ENCODE peak calls at places on chromosome 20, in five cellular contexts. B is body of pancreas; E is BE2C; D is CD8-positive, alpha-beta memory T cell; A is tibial nerve. M is an unnamed sample.

GRCh38 chr20:39861381-39861780 is 827.7 kb downstream of the MAFB start:
- DNase-seq in B (peak), E (no peak), D (no peak), A (no peak), M (no peak)

GRCh38 chr20:17569616-17570346 is at the start of gene DSTN:
- DNase-seq in B (peak), E (peak), D (peak), A (peak), M (peak)

GRCh38 chr20:61830241-61830930 is 235.3 kb downstream of the TAF4 start:
- DNase-seq in B (no peak), E (no peak), D (no peak), A (no peak), M (no peak)

GRCh38 chr20:17225891-17226409 is 890 bp upstream of the PCSK2 start:
- DNase-seq in B (peak), E (peak), D (no peak), A (no peak), M (no peak)

GRCh38 chr20:59402697-59403096 is 102.3 kb downstream of the EDN3 start:
- DNase-seq in B (peak), E (no peak), D (no peak), A (no peak), M (no peak)

GRCh38 chr20:38146156-38146555 is 18.9 kb downstream of the TGM2 start:
- DNase-seq in B (no peak), E (no peak), D (no peak), A (no peak), M (no peak)

GRCh38 chr20:60838297-60838696 is 413.8 kb upstream of the CDH4 start:
- DNase-seq in B (no peak), E (no peak), D (no peak), A (no peak), M (no peak)

GRCh38 chr20:41587956-41588355 is 30.2 kb downstream of the CHD6 start:
- DNase-seq in B (no peak), E (no peak), D (no peak), A (no peak), M (no peak)

GRCh38 chr20:50302463-50303041 is 111.9 kb downstream of the CEBPB start:
- DNase-seq in B (no peak), E (no peak), D (no peak), A (peak), M (no peak)

GRCh38 chr20:62235001-62235776 is 3.1 kb upstream of the OSBPL2 start:
- DNase-seq in B (peak), E (no peak), D (no peak), A (no peak), M (no peak)

GRCh38 chr20:37649017-37649416 is 44.8 kb upstream of the CTNNBL1 start:
- DNase-seq in B (no peak), E (no peak), D (no peak), A (no peak), M (no peak)

GRCh38 chr20:14986026-14986655 is 648.7 kb upstream of the FLRT3 start:
- DNase-seq in B (peak), E (no peak), D (no peak), A (no peak), M (no peak)

GRCh38 chr20:56630086-56630493 is 984 bp downstream of the TFAP2C start:
- DNase-seq in B (peak), E (peak), D (no peak), A (no peak), M (peak)

GRCh38 chr20:25017257-25017803 is 24.8 kb upstream of the APMAP start:
- DNase-seq in B (peak), E (no peak), D (no peak), A (no peak), M (no peak)

GRCh38 chr20:12207875-12208274 is 290.2 kb downstream of the BTBD3 start:
- DNase-seq in B (peak), E (peak), D (no peak), A (no peak), M (no peak)

GRCh38 chr20:46701556-46701955 is 7.9 kb upstream of the SLC2A10 start:
- DNase-seq in B (no peak), E (no peak), D (no peak), A (no peak), M (no peak)

GRCh38 chr20:52972190-52972937 is at the start of gene TSHZ2:
- DNase-seq in B (peak), E (peak), D (no peak), A (peak), M (no peak)

GRCh38 chr20:11847827-11848226 is 69.9 kb upstream of the BTBD3 start:
- DNase-seq in B (no peak), E (no peak), D (no peak), A (no peak), M (no peak)

GRCh38 chr20:16417001-16417400 is 156.2 kb downstream of the KIF16B start:
- DNase-seq in B (no peak), E (no peak), D (no peak), A (no peak), M (no peak)

GRCh38 chr20:1809611-1810510 is 85.3 kb upstream of the SIRPA start:
- DNase-seq in B (no peak), E (no peak), D (no peak), A (no peak), M (no peak)

GRCh38 chr20:22557403-22558276 is 26.7 kb downstream of the FOXA2 start:
- DNase-seq in B (no peak), E (no peak), D (no peak), A (no peak), M (no peak)

GRCh38 chr20:18722381-18722780 is 91.2 kb upstream of the SCP2D1 start:
- DNase-seq in B (no peak), E (no peak), D (no peak), A (no peak), M (no peak)

GRCh38 chr20:52847029-52847660 is 125.0 kb upstream of the TSHZ2 start:
- DNase-seq in B (no peak), E (no peak), D (no peak), A (no peak), M (no peak)

GRCh38 chr20:10521836-10522235 is 86.7 kb downstream of the SLX4IP start:
- DNase-seq in B (no peak), E (no peak), D (no peak), A (no peak), M (no peak)

GRCh38 chr20:10521068-10521834 is 86.1 kb downstream of the SLX4IP start:
- DNase-seq in B (no peak), E (peak), D (no peak), A (no peak), M (no peak)

GRCh38 chr20:10524034-10524476 is 89.0 kb downstream of the SLX4IP start:
- DNase-seq in B (peak), E (peak), D (no peak), A (peak), M (no peak)

GRCh38 chr20:10523438-10523837 is 88.3 kb downstream of the SLX4IP start:
- DNase-seq in B (no peak), E (no peak), D (no peak), A (no peak), M (no peak)

GRCh38 chr20:10522328-10522727 is 87.2 kb downstream of the SLX4IP start:
- DNase-seq in B (no peak), E (no peak), D (no peak), A (no peak), M (no peak)
- H3K4me3 ChIP-seq in B (no peak), E (no peak), D (no peak), A (no peak), M (no peak)

GRCh38 chr20:47866480-47866879 is 81.2 kb upstream of the SULF2 start:
- DNase-seq in B (no peak), E (no peak), D (no peak), A (no peak), M (no peak)

GRCh38 chr20:47867831-47868230 is 82.5 kb upstream of the SULF2 start:
- DNase-seq in B (no peak), E (no peak), D (no peak), A (no peak), M (no peak)

GRCh38 chr20:47865451-47865850 is 80.2 kb upstream of the SULF2 start:
- DNase-seq in B (no peak), E (no peak), D (no peak), A (no peak), M (no peak)

GRCh38 chr20:47863531-47863930 is 78.2 kb upstream of the SULF2 start:
- DNase-seq in B (no peak), E (no peak), D (no peak), A (no peak), M (no peak)

GRCh38 chr20:47865912-47866311 is 80.6 kb upstream of the SULF2 start:
- DNase-seq in B (no peak), E (no peak), D (no peak), A (no peak), M (no peak)
- H3K4me3 ChIP-seq in B (no peak), E (no peak), D (no peak), A (no peak), M (no peak)

DNA sequence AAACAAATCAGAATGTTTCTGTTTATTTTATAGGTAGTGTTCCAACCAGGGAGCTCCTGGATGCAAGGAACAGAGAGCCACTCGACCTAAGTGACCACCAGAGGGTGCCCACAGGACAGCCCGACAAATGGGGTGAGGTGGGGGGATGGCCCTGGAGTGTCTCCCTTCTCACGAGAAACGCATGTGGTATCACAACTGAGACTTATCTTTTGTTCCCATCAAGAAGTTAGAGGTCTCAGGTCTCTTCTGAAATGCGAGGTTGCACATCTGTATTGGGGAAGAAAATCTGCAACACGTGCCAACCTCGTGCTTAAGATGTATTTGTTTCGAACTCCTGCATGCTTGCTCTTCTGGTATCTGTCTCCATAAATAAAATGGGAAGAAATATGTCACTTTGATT is 104.0 kb downstream of the ISM1 start:
- DNase-seq in B (peak), E (peak), D (no peak), A (no peak), M (peak)
- H3K4me3 ChIP-seq in B (no peak), E (no peak), D (no peak), A (no peak), M (no peak)

DNA sequence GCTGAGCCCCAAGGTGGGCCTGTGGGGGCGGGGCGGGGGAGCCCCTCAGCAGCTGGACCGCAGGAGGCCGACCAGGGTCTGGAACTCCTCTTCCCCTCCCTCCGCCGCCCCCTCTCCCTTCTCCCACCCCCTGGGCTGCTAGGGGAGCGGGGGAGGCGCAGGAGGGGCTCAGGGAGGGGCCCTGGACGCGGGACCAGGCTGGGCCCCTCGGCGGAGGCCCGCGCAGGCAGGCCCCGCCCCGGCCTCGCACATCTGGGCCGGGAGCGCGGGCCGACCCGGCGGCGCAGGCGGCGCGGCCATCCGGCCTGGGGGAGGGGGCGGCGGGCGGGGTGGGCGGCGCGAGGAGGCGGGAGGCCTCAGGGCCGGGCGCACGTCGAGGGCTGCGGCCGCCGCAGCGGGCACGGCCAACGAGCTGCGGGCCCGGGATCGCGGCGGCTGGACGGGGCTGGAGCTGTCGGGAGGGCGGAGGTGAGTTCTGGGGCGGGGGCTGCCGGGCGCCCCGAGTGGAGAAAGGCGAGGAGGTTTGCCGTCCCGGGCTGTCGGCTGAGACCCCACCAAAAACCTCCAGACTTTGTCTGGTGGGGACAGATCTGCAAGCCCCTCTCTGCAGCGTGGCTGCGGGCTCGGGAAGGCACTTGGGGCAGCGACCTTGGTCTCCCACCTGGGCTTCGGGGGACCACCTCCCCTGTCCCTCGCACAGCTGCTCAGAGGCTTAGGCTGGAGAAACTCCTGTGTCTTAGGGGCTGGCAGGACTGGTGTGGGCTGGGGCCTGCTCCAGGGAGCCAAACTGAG is at the start of gene HSPA12B:
- DNase-seq in B (no peak), E (no peak), D (no peak), A (no peak), M (no peak)
- H3K4me3 ChIP-seq in B (no peak), E (no peak), D (no peak), A (peak), M (no peak)

DNA sequence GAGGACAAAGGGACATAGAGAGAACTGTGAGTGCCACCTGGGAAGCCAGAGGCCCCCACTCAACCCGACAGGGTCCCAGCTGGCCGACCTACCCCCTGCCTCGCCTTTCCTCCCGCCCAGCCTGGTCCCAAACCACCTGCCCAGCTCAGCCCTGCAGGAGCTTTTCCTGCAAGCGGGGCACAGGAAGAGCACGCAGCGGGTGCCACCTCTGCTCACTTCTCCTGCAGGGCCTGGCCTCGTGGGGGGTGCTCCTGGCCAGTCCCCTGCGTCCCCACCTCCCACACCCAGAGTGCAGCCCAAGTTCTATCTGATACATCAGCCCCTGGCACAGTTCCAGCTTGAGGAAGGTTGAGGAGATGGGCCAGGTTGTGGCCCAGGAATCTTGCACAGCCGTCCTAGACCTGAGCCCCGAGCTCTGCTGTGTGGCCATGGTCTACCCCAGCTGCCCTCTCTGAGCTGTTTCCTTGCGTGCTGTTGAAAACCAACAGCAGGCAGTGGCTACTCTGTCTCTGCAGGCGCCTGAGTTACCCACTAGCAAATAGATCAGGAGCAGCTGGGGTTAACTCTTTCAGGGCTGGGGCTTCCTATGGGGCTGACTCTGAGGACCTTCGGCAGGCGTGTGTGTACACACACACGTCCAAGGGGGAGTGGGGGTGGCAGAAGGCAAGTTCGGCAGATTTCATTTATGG is 1.7 kb downstream of the NECAB3 start:
- DNase-seq in B (peak), E (no peak), D (no peak), A (no peak), M (peak)
- H3K4me3 ChIP-seq in B (no peak), E (peak), D (no peak), A (peak), M (peak)

GRCh38 chr20:44810391-44811149 is at the start of gene RIMS4:
- DNase-seq in B (no peak), E (peak), D (no peak), A (no peak), M (no peak)
- H3K4me3 ChIP-seq in B (no peak), E (peak), D (no peak), A (peak), M (no peak)

GRCh38 chr20:4813839-4814695 is 92.4 kb downstream of the PRND start:
- DNase-seq in B (no peak), E (no peak), D (peak), A (peak), M (no peak)
- H3K4me3 ChIP-seq in B (no peak), E (no peak), D (peak), A (peak), M (no peak)

GRCh38 chr20:35490736-35491181 is 35.4 kb downstream of the CEP250 start:
- DNase-seq in B (peak), E (no peak), D (peak), A (no peak), M (no peak)
- H3K4me3 ChIP-seq in B (no peak), E (no peak), D (peak), A (peak), M (no peak)

DNA sequence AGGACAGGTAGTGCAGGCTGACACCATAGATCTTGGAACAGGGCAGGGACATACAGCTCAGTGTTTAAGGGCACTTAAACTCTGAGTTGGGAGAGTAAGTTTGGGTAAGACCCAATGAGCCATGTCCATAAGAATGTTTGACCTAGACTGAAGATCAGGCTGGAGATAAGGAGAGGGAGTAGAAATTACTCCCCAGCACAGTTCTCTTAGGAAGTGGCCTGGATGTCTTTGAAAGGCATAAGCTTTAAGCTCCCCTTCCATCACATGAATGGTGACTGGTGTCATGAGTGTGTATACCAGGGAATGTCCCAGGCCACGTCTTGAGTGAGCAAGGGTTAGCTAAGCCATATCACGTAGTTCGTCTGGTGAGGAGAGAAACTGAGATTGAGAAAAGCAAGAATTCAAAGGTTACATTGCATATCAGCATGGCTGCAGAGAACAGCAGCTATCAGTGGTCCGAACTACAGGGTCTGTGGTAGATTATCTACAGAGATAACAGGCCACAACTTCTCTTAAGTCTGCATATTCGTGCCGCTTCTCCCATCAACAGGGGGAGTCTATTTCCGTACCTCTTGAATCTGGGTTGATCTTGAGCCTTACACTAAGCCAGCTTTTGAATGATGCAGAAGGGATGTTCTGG is 60.1 kb upstream of the BMP2 start:
- DNase-seq in B (no peak), E (no peak), D (no peak), A (no peak), M (no peak)
- H3K4me3 ChIP-seq in B (no peak), E (no peak), D (no peak), A (no peak), M (no peak)

M was measured in K562.